ENCODE peak calls at places on chromosomes 3 and 15, in ten cellular contexts. M, U, L, T, O, K, X, J, S and E are unnamed samples.

GRCh38 chr3:53775834-53776251 is 70.4 kb downstream of the CHDH start:
- DNase-seq in M (no peak), L (no peak), S (no peak), O (no peak), T (no peak), X (no peak), K (no peak), J (no peak), U (no peak), E (no peak)

GRCh38 chr15:53522878-53523455 is 236.5 kb downstream of the WDR72 start:
- DNase-seq in S (no peak), U (no peak), L (no peak), O (no peak), X (no peak), J (no peak), K (no peak), T (no peak), M (peak; percentile 42), E (no peak)

GRCh38 chr3:61628636-61629035 is 67.3 kb downstream of the PTPRG start:
- DNase-seq in K (no peak), O (no peak), S (no peak), U (no peak), M (no peak), L (no peak), J (no peak), X (no peak), T (no peak), E (no peak)

GRCh38 chr15:70475439-70475781 is 287.9 kb downstream of the UACA start:
- DNase-seq in M (no peak), U (no peak), K (no peak), T (no peak), S (no peak), J (no peak), X (no peak), L (no peak), O (no peak), E (no peak)

GRCh38 chr3:71400986-71401451 is 182.5 kb downstream of the FOXP1 start:
- DNase-seq in T (no peak), K (no peak), U (no peak), S (no peak), J (no peak), M (peak; percentile 29), O (no peak), L (no peak), X (no peak), E (no peak)

GRCh38 chr3:101861978-101862421 is 12.7 kb downstream of the NFKBIZ start:
- DNase-seq in M (no peak), L (no peak), U (no peak), X (no peak), S (no peak), K (no peak), T (no peak), J (no peak), O (no peak), E (no peak)

GRCh38 chr15:74823324-74823723 is 3.1 kb upstream of the CPLX3 start:
- DNase-seq in T (no peak), M (no peak), J (no peak), X (no peak), S (no peak), O (no peak), K (no peak), U (no peak), L (no peak), E (no peak)

GRCh38 chr3:53329933-53330332 is 17.4 kb downstream of the DCP1A start:
- DNase-seq in U (no peak), X (no peak), T (no peak), M (no peak), K (no peak), O (no peak), L (no peak), J (no peak), S (no peak), E (no peak)

GRCh38 chr3:140537075-140537474 is 140.8 kb upstream of the TRIM42 start:
- DNase-seq in L (no peak), M (no peak), S (no peak), X (no peak), O (no peak), K (no peak), T (no peak), J (no peak), U (no peak), E (no peak)

GRCh38 chr3:186385856-186386602 is 24.0 kb upstream of the DGKG start:
- DNase-seq in J (no peak), L (no peak), M (no peak), K (no peak), S (no peak), O (no peak), U (no peak), X (no peak), T (peak; percentile 33), E (no peak)

GRCh38 chr3:141945726-141946125 is 69.3 kb downstream of the ATP1B3 start:
- DNase-seq in O (no peak), X (no peak), T (no peak), L (no peak), J (no peak), M (no peak), K (no peak), S (no peak), U (no peak), E (no peak)

GRCh38 chr3:116413319-116413718 is 32.0 kb downstream of the LSAMP start:
- DNase-seq in O (no peak), S (no peak), T (no peak), L (no peak), U (no peak), M (no peak), K (no peak), J (no peak), X (no peak), E (no peak)
- TF ChIP-seq CTCF in O (peak; percentile 9), S (no peak), T (no peak), L (no peak), U (no peak), M (no peak), K (no peak), J (no peak), X (no peak), E (no peak)

GRCh38 chr3:15796331-15796730 is 1.4 kb downstream of the ANKRD28 start:
- DNase-seq in K (no peak), T (no peak), O (no peak), L (no peak), U (no peak), X (no peak), S (no peak), J (no peak), M (no peak), E (no peak)

GRCh38 chr3:15795563-15796308 is 2.0 kb downstream of the ANKRD28 start:
- DNase-seq in S (peak; percentile 28), X (no peak), K (peak; percentile 53), L (no peak), U (no peak), T (no peak), O (peak; percentile 86), J (no peak), M (no peak), E (no peak)

GRCh38 chr3:15796771-15797599 is 794 bp downstream of the ANKRD28 start:
- DNase-seq in U (no peak), T (no peak), S (no peak), M (peak; percentile 8), K (no peak), X (no peak), J (no peak), L (no peak), O (peak; percentile 85), E (no peak)

GRCh38 chr3:15798533-15799245 is 910 bp upstream of the ANKRD28 start:
- DNase-seq in L (no peak), J (no peak), X (no peak), O (no peak), T (no peak), K (no peak), U (no peak), M (no peak), S (no peak), E (no peak)

GRCh38 chr3:15797600-15798303 is at the start of gene ANKRD28:
- DNase-seq in J (no peak), X (no peak), L (no peak), U (no peak), K (peak; percentile 90), T (no peak), S (peak; percentile 37), O (peak; percentile 98), M (peak; percentile 46), E (no peak)
- TF ChIP-seq CTCF in J (no peak), X (no peak), L (no peak), U (peak; percentile 16), K (peak; percentile 32), T (no peak), S (peak; percentile 53), O (no peak), M (peak; percentile 45), E (no peak)

DNA sequence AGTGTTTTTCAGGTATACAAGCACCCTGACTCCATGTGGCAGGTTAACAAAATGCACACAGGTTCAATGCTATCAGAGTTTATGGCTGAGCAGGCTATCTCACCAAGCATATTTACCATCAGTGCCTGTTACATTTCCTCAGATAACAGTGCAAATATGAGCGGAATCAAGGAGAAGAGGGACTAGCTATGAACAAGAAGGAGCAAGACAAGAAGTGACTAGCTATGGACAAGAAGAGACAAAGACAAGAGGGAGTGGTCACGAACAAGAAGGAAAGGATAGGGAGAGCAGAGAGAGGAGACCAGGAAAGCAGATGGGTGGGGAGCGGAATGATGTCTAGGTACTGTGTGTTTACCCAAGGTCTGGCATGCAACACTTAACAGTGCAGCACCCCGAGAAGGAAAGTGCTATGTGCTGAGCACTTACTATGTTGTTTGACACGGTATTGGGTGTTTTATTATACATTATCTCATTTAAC is 8.6 kb downstream of the ILDR1 start:
- DNase-seq in J (no peak), O (no peak), L (no peak), M (no peak), U (no peak), T (no peak), K (no peak), X (no peak), S (no peak), E (no peak)
- TF ChIP-seq CTCF in J (no peak), O (no peak), L (no peak), M (no peak), U (no peak), T (no peak), K (no peak), X (no peak), S (peak; percentile 31), E (no peak)

GRCh38 chr3:98718730-98719129 is 44.4 kb upstream of the ST3GAL6 start:
- DNase-seq in K (no peak), J (no peak), S (no peak), L (no peak), O (no peak), X (no peak), M (no peak), U (no peak), T (no peak), E (no peak)

GRCh38 chr3:98722389-98722788 is 40.8 kb upstream of the ST3GAL6 start:
- DNase-seq in S (no peak), L (no peak), U (no peak), O (no peak), X (no peak), K (no peak), T (no peak), M (no peak), J (no peak), E (no peak)

GRCh38 chr3:98713984-98714383 is 49.2 kb upstream of the ST3GAL6 start:
- DNase-seq in X (no peak), M (no peak), T (no peak), O (no peak), K (no peak), S (no peak), U (no peak), L (no peak), J (no peak), E (no peak)

GRCh38 chr3:98721776-98722175 is 41.4 kb upstream of the ST3GAL6 start:
- DNase-seq in J (no peak), K (no peak), T (no peak), O (no peak), U (no peak), M (no peak), S (no peak), X (no peak), L (no peak), E (no peak)

GRCh38 chr3:98717584-98717983 is 45.6 kb upstream of the ST3GAL6 start:
- DNase-seq in U (no peak), X (no peak), K (no peak), O (no peak), T (no peak), M (no peak), J (no peak), L (no peak), S (no peak), E (no peak)
- TF ChIP-seq CTCF in U (no peak), X (no peak), K (no peak), O (no peak), T (no peak), M (no peak), J (no peak), L (no peak), S (no peak), E (no peak)